ENCODE peak calls at places on chromosomes 6 and 20, in five cellular contexts. X is HepG2, Y is K562, N is SK-N-SH, I is GM12878. H is an unnamed sample.

GRCh38 chr6:169174516-169175359 is 78.9 kb downstream of the THBS2 start:
- DNase-seq in X (no peak), Y (peak; percentile 79), N (no peak), I (no peak), H (no peak)

GRCh38 chr6:119541132-119541905 is 191.8 kb upstream of the MAN1A1 start:
- DNase-seq in X (no peak), Y (no peak), N (peak; percentile 4), I (no peak), H (no peak)

GRCh38 chr20:19026901-19027644 is 185.4 kb upstream of the SLC24A3 start:
- DNase-seq in X (peak; percentile 15), Y (no peak), N (no peak), I (no peak), H (no peak)

GRCh38 chr6:88499436-88499835 is 333.3 kb upstream of the CNR1 start:
- DNase-seq in X (no peak), Y (no peak), N (no peak), I (no peak), H (no peak)

GRCh38 chr6:158770533-158770932 is 48.6 kb downstream of the EZR start:
- DNase-seq in X (no peak), Y (no peak), N (no peak), I (no peak), H (no peak)

GRCh38 chr20:2942439-2942838 is 69.2 kb downstream of the PTPRA start:
- DNase-seq in X (no peak), Y (no peak), N (no peak), I (no peak), H (no peak)

GRCh38 chr20:52060794-52061714 is 130.5 kb downstream of the ZFP64 start:
- DNase-seq in X (peak; percentile 71), Y (no peak), N (peak; percentile 27), I (no peak), H (peak; percentile 24)

GRCh38 chr6:14634072-14634471 is 516.5 kb downstream of the CD83 start:
- DNase-seq in X (no peak), Y (no peak), N (no peak), I (no peak), H (no peak)

GRCh38 chr6:100504786-100505737 is 40.3 kb upstream of the SIM1 start:
- DNase-seq in X (no peak), Y (no peak), N (no peak), I (no peak), H (no peak)

GRCh38 chr20:13671500-13672288 is 33.0 kb upstream of the TASP1 start:
- DNase-seq in X (no peak), Y (no peak), N (no peak), I (no peak), H (no peak)

GRCh38 chr6:52420668-52421358 is 671 bp downstream of the EFHC1 start:
- DNase-seq in X (peak; percentile 76), Y (peak; percentile 16), N (peak; percentile 53), I (no peak), H (peak; percentile 47)

GRCh38 chr20:62493253-62493885 is 17.6 kb upstream of the GATA5 start:
- DNase-seq in X (no peak), Y (no peak), N (peak; percentile 64), I (no peak), H (no peak)

GRCh38 chr6:39444479-39445019 is 122.0 kb upstream of the KCNK16 start:
- DNase-seq in X (no peak), Y (no peak), N (no peak), I (no peak), H (no peak)

GRCh38 chr20:39789411-39789810 is 827.3 kb downstream of the DHX35 start:
- DNase-seq in X (no peak), Y (no peak), N (no peak), I (no peak), H (no peak)

GRCh38 chr6:167998206-167998605 is 735 bp downstream of the KIF25 start:
- DNase-seq in X (no peak), Y (no peak), N (no peak), I (no peak), H (no peak)

GRCh38 chr6:28380381-28380780 is 19.2 kb downstream of the ZSCAN12 start:
- DNase-seq in X (peak; percentile 15), Y (no peak), N (no peak), I (no peak), H (no peak)

GRCh38 chr20:46355778-46356177 is 47.5 kb upstream of the CDH22 start:
- DNase-seq in X (no peak), Y (no peak), N (no peak), I (no peak), H (no peak)

GRCh38 chr20:8646716-8647115 is 422.2 kb upstream of the PLCB4 start:
- DNase-seq in X (no peak), Y (no peak), N (no peak), I (no peak), H (no peak)

GRCh38 chr6:27870486-27870885 is 41.7 kb downstream of the OR2B2 start:
- DNase-seq in X (no peak), Y (no peak), N (no peak), I (no peak), H (no peak)

GRCh38 chr6:52815167-52816092 is 11.8 kb upstream of the GSTA1 start:
- DNase-seq in X (peak; percentile 91), Y (peak; percentile 66), N (peak; percentile 67), I (no peak), H (peak; percentile 71)

GRCh38 chr6:100549406-100550167 is 84.9 kb upstream of the SIM1 start:
- DNase-seq in X (no peak), Y (no peak), N (no peak), I (no peak), H (no peak)

GRCh38 chr20:52945268-52945667 is 26.9 kb upstream of the TSHZ2 start:
- DNase-seq in X (no peak), Y (no peak), N (no peak), I (no peak), H (no peak)

GRCh38 chr6:29926081-29926794 is 16.1 kb upstream of the HLA-A start:
- DNase-seq in X (no peak), Y (no peak), N (no peak), I (no peak), H (no peak)

GRCh38 chr20:47506850-47507249 is 5.2 kb downstream of the NCOA3 start:
- DNase-seq in X (no peak), Y (no peak), N (no peak), I (no peak), H (no peak)

GRCh38 chr6:88722691-88723090 is 240.7 kb downstream of the RNGTT start:
- DNase-seq in X (no peak), Y (no peak), N (no peak), I (no peak), H (no peak)

GRCh38 chr20:37071481-37071911 is 24.3 kb downstream of the RBL1 start:
- DNase-seq in X (no peak), Y (no peak), N (no peak), I (peak; percentile 24), H (no peak)
- TF ChIP-seq FOXM1 in X (no peak), Y (no peak), N (no peak), I (no peak), H (no peak)

GRCh38 chr20:22698443-22698842 is 114.1 kb upstream of the FOXA2 start:
- DNase-seq in X (no peak), Y (no peak), N (no peak), I (no peak), H (no peak)
- TF ChIP-seq FOXM1 in X (no peak), Y (no peak), N (no peak), I (no peak), H (no peak)

GRCh38 chr6:35764238-35764896 is 12.0 kb upstream of the CLPSL2 start:
- DNase-seq in X (no peak), Y (peak; percentile 10), N (no peak), I (no peak), H (no peak)
- TF ChIP-seq FOXM1 in X (no peak), Y (no peak), N (no peak), I (no peak), H (no peak)

DNA sequence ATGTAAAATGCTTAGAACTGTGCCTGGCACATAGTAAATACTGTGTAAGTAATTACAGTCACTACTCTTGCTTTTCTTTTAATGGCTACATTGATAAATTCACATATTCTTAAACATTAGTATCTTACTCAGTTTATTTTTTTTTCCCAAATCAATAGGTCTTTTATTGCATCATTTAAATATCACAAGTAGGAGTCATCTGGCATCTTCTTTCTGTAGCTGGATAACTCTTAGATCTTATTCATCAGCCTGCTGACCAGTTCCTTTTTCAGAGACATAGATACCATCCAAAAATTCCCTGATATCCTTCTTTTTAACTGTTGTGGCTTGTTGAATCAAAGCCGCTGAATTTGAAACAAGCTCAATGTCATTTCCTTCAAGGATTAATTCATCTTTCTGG is 20.0 kb upstream of the PHF3 start:
- DNase-seq in X (no peak), Y (no peak), N (no peak), I (no peak), H (no peak)
- TF ChIP-seq FOXM1 in X (no peak), Y (no peak), N (no peak), I (no peak), H (no peak)

H was measured in HEK293T.